ENCODE peak calls at places on chromosomes 16 and 17, in four cellular contexts. Z is GM23338, I is OCI-LY7, O is HCT116. V is an unnamed sample.

GRCh38 chr17:40025991-40026815 is 11.0 kb downstream of the CSF3 start:
- DNase-seq in Z (no peak), I (no peak), O (no peak), V (no peak)

GRCh38 chr16:1426734-1427451 is 4.0 kb upstream of the PERCC1 start:
- DNase-seq in Z (peak), I (no peak), O (no peak), V (no peak)

GRCh38 chr17:70365098-70365583 is 195.8 kb downstream of the KCNJ2 start:
- DNase-seq in Z (no peak), I (no peak), O (no peak), V (peak)

GRCh38 chr16:81633680-81634379 is 145.3 kb upstream of the PLCG2 start:
- DNase-seq in Z (no peak), I (no peak), O (no peak), V (no peak)

GRCh38 chr17:41199421-41200098 is 9.9 kb downstream of the KRTAP9-1 start:
- DNase-seq in Z (no peak), I (no peak), O (no peak), V (no peak)

GRCh38 chr16:66512589-66513404 is 37.1 kb downstream of the TK2 start:
- DNase-seq in Z (no peak), I (no peak), O (no peak), V (peak)

GRCh38 chr16:85868495-85868894 is 30.5 kb upstream of the IRF8 start:
- DNase-seq in Z (no peak), I (no peak), O (no peak), V (no peak)

GRCh38 chr17:49832840-49833599 is 14.8 kb downstream of the TAC4 start:
- DNase-seq in Z (no peak), I (no peak), O (no peak), V (no peak)

GRCh38 chr16:67723940-67724339 is 4.8 kb upstream of the GFOD2 start:
- DNase-seq in Z (no peak), I (no peak), O (no peak), V (no peak)

GRCh38 chr17:14922421-14922820 is 342.7 kb downstream of the PMP22 start:
- DNase-seq in Z (no peak), I (no peak), O (no peak), V (peak)

GRCh38 chr16:3119701-3120408 is 7.5 kb downstream of the ZNF205 start:
- DNase-seq in Z (no peak), I (no peak), O (no peak), V (no peak)

GRCh38 chr16:57591086-57591869 is 37.2 kb upstream of the ADGRG1 start:
- DNase-seq in Z (peak), I (peak), O (peak), V (peak)

GRCh38 chr17:80005360-80006338 is 30.0 kb downstream of the TBC1D16 start:
- DNase-seq in Z (peak), I (peak), O (peak), V (peak)

GRCh38 chr16:50182441-50182840 is 29.3 kb downstream of the TENT4B start:
- DNase-seq in Z (no peak), I (no peak), O (no peak), V (no peak)

GRCh38 chr16:764848-765487 is 4.4 kb downstream of the MSLN start:
- DNase-seq in Z (no peak), I (no peak), O (no peak), V (no peak)

GRCh38 chr16:57186630-57187507 is 740 bp downstream of the RSPRY1 start:
- DNase-seq in Z (peak), I (peak), O (no peak), V (peak)

GRCh38 chr16:66426112-66427035 is 721 bp upstream of the BEAN1 start:
- DNase-seq in Z (peak), I (no peak), O (no peak), V (peak)

GRCh38 chr17:79955961-79956735 is 79.5 kb downstream of the TBC1D16 start:
- DNase-seq in Z (no peak), I (no peak), O (no peak), V (no peak)

GRCh38 chr16:28553776-28554633 is at the start of gene SGF29:
- DNase-seq in Z (peak), I (peak), O (peak), V (peak)

GRCh38 chr16:3494574-3494973 is 715 bp downstream of the C16orf90 start:
- DNase-seq in Z (no peak), I (no peak), O (no peak), V (no peak)

DNA sequence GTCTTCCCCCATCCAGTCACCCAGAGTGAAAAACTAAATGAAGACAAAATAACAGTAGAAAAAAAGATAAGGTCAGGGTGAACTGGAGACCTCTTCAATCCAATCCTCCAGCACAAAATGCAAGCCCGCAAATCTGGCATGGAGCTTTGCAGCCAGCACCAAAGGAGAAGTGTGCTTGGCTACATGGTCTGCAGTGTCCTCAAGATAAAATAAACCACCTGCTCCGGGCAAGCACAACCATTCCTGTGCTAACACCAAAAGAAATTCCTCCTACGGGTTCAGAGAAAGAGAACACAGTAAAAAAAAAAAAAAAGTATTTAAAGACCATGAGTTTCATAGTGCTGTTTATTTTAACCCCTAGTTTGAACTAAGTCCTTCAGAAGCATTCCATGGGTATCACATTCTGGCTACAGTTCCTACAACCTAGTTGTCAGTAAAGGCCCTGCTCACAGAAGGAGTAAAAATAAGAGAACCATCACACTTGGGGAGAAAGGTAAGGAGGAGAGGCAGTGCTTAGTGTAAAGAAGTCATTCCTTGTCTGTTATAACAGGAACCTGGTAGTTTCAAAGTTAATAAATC is 109.1 kb downstream of the GAS7 start:
- DNase-seq in Z (no peak), I (no peak), O (no peak), V (no peak)
- TF ChIP-seq EZH2phosphoT487 in Z (no peak), I (no peak), O (no peak), V (no peak)

DNA sequence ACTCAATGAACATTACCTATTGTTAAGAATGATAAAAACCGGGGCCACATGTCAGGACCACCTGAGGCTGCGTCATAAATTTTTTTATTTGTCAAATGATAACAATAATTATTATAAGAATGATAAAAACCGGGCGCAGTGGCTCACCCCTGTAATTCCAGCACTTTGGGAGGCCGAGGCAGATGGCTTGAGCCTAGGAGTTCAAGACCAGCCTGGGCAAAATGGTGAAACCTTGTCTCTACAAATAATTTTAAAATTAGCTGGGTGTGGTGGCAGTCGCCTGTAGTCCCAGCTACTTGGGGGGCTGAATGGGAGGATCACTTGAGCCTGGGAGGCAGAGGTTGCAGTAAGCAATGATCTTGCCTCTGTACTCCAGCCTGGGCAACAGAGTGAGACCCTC is 816 bp upstream of the SHMT1 start:
- DNase-seq in Z (no peak), I (no peak), O (no peak), V (no peak)
- TF ChIP-seq EZH2phosphoT487 in Z (no peak), I (no peak), O (no peak), V (no peak)

DNA sequence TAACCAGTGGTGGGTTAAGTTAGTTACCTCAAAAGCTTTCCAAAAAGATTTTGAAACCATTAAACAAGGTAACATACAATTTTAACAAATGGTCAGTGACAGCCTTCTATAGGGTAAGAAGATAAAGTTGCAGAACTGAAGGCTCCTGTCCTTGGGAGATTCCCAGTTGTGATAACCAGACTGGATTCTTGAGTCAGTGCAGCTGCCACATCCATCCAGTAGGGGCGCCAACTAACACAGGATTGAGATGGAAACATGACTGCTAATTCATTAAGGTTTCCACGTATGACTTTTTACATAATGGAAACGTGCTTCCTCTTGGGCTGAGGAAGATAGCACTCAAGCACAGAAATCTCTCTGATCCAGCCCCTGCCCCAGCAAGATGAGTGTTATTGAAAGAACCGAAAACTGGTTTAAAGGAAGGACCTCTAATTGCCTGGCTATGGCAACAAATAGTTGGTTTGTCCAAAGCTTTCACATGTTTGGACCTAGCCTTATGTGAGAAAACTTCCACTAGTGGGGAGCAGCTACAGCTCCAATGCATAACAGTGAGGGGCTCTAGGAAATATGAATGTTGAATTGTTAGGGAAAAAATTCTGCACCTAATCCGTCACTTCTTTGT is 269.8 kb upstream of the MYOCD start:
- DNase-seq in Z (peak), I (peak), O (peak), V (peak)
- TF ChIP-seq EZH2phosphoT487 in Z (no peak), I (no peak), O (no peak), V (no peak)

GRCh38 chr17:45990836-45991235 is 8.2 kb upstream of the STH start:
- DNase-seq in Z (no peak), I (no peak), O (no peak), V (no peak)

GRCh38 chr17:45991341-45991740 is 7.7 kb upstream of the STH start:
- DNase-seq in Z (no peak), I (no peak), O (no peak), V (no peak)

GRCh38 chr17:45992175-45992574 is 6.9 kb upstream of the STH start:
- DNase-seq in Z (no peak), I (no peak), O (no peak), V (peak)

GRCh38 chr17:45994228-45994627 is 4.8 kb upstream of the STH start:
- DNase-seq in Z (no peak), I (no peak), O (no peak), V (no peak)

GRCh38 chr17:45992904-45993303 is 6.1 kb upstream of the STH start:
- DNase-seq in Z (peak), I (no peak), O (no peak), V (no peak)
- TF ChIP-seq EZH2phosphoT487 in Z (no peak), I (no peak), O (no peak), V (no peak)

DNA sequence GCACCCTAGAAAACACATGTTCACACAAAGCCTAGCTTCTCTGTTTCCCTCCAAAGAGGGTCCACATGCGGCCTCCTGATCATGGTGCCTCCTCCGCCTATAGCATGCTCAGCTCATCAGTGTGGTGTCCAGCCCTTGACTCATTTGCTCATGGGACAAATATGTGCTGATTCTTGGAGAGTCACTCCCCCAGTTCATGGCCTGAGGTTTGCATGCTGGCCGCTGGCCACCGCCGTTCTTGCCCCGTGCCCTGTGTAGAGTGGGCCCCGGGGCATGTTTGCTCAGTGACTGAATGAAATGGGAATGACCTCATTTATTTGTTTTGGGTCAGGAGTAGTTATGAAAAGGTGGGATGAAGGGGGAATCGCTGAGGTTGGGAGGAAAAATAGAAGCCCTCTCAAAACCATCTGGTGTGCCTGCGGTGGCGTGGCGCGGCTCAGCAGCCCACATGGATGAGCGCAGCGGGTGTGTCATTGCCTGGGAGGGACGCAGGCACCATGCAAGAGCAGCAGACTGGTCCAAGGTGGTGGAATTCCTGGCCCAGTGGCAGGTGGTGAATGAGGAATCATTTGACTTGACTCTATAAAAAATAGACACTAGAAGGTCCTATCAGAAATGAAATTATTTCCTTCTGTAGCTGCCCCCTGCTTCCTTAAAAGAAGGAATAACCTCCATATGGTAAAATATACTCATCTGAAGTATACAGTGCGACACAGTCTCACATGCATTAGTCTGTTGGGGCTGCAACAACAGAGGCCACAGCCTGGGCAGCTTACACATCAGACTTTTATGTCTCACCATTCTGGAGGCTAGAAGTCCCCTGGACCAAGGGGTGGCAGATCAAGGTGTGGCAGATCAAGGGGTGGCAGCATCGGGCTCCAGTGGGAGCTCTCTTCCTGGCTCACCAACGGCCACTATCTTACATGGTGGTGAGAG is 31.7 kb downstream of the CRISPLD2 start:
- DNase-seq in Z (no peak), I (no peak), O (no peak), V (peak)
- TF ChIP-seq EZH2phosphoT487 in Z (no peak), I (no peak), O (no peak), V (no peak)

DNA sequence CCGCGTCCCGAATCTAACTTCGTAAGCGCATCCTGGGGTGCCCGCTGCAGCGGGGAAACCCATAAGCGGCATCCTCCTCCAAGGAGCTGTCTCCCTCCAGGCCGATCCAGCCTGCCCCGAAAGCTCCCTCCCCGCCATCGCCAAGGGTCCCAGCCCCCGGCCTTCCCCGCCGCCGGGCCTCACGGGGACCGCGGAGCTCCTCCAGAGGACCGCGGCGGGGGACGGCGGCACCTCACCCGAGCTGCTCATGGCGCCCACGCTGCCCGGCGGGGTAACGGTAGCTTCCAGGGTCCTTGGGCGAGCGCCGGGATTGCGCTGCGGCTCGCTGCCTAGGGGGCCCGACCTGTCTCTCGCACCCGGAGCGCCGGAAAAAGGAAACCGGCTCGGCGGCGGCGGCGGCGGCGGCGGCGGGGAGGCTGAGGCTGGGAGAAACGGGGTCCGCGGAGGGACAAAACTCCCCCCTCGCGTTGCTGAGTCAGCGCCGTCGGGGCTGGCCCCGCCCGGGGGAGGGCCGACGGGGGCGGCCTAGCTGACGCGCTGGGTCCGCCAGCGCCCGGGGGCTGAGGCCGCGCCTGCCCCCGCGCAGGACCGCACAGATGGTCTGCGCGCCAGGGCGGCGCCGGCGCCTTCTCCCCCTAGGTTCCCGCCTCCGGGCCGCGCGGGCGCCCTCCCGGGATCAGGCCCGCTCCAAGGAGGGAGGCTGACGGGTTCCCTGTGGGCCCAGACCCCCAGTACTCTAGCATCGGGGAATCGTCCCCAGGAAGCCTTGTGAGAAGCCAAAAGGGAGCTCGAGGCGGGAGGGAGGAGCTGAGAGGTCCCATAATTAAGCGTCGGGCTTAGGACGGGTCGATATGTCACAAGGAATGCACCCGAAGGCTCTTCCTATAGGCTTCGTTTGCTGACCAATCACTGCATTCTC is at the start of gene BLMH:
- DNase-seq in Z (peak), I (peak), O (no peak), V (peak)
- TF ChIP-seq EZH2phosphoT487 in Z (no peak), I (no peak), O (no peak), V (no peak)